ENCODE peak calls at places on chromosomes 7 and 10, in ten cellular contexts. A is LoVo; Q is NCI-H1417; V is stimulated activated CD4-positive, alpha-beta T cell treated with anti-CD3 and anti-CD28 coated beads, Interleukin-2, amount 100 ng/mL, for 48 hours; L is T-cell; X is H4; E is B cell; T is substantia nigra; I is ureter; Z is left colon. G is an unnamed sample.

GRCh38 chr7:27740449-27741086 is 606 bp downstream of the TAX1BP1 start:
- DNase-seq in A (peak), Q (peak), V (peak), L (peak), X (peak), E (peak), T (peak), I (peak), Z (peak), G (peak)

GRCh38 chr10:124458874-124459273 is 2.7 kb upstream of the LHPP start:
- DNase-seq in A (no peak), Q (no peak), V (no peak), L (no peak), X (no peak), E (no peak), T (no peak), I (no peak), Z (no peak), G (no peak)

GRCh38 chr10:76396126-76396525 is 964.7 kb downstream of the LRMDA start:
- DNase-seq in A (no peak), Q (no peak), V (no peak), L (no peak), X (no peak), E (no peak), T (no peak), I (no peak), Z (no peak), G (no peak)

GRCh38 chr7:108605582-108606173 is 36.0 kb downstream of the DNAJB9 start:
- DNase-seq in A (no peak), Q (no peak), V (no peak), L (no peak), X (no peak), E (no peak), T (no peak), I (no peak), Z (no peak), G (no peak)

GRCh38 chr7:31370610-31371009 is 30.1 kb upstream of the NEUROD6 start:
- DNase-seq in A (no peak), Q (no peak), V (no peak), L (no peak), X (no peak), E (no peak), T (no peak), I (no peak), Z (no peak), G (no peak)

GRCh38 chr7:157228864-157229422 is 90.2 kb downstream of the UBE3C start:
- DNase-seq in A (no peak), Q (no peak), V (no peak), L (peak), X (peak), E (no peak), T (no peak), I (no peak), Z (no peak), G (peak)

GRCh38 chr7:54904986-54905385 is 113.8 kb upstream of the EGFR start:
- DNase-seq in A (no peak), Q (no peak), V (no peak), L (no peak), X (no peak), E (no peak), T (no peak), I (no peak), Z (no peak), G (no peak)

GRCh38 chr7:6512892-6513291 is 38.4 kb downstream of the GRID2IP start:
- DNase-seq in A (no peak), Q (no peak), V (no peak), L (no peak), X (no peak), E (peak), T (no peak), I (no peak), Z (no peak), G (no peak)

GRCh38 chr7:127419196-127419595 is 26.7 kb upstream of the ZNF800 start:
- DNase-seq in A (no peak), Q (no peak), V (no peak), L (no peak), X (no peak), E (no peak), T (no peak), I (no peak), Z (no peak), G (no peak)

GRCh38 chr10:112389147-112389822 is 15.4 kb downstream of the ACSL5 start:
- DNase-seq in A (peak), Q (no peak), V (no peak), L (peak), X (peak), E (no peak), T (no peak), I (peak), Z (peak), G (no peak)

GRCh38 chr7:24965831-24966708 is 13.9 kb downstream of the OSBPL3 start:
- DNase-seq in A (peak), Q (no peak), V (peak), L (peak), X (peak), E (peak), T (no peak), I (peak), Z (peak), G (no peak)

GRCh38 chr10:124639206-124639605 is 105.0 kb downstream of the FAM53B start:
- DNase-seq in A (no peak), Q (no peak), V (no peak), L (no peak), X (no peak), E (no peak), T (no peak), I (no peak), Z (no peak), G (no peak)

GRCh38 chr7:19984231-19984632 is 210.8 kb upstream of the TMEM196 start:
- DNase-seq in A (no peak), Q (no peak), V (no peak), L (no peak), X (peak), E (no peak), T (no peak), I (no peak), Z (no peak), G (peak)

GRCh38 chr10:60348982-60349381 is 40.7 kb downstream of the ANK3 start:
- DNase-seq in A (no peak), Q (no peak), V (no peak), L (no peak), X (no peak), E (no peak), T (no peak), I (no peak), Z (no peak), G (no peak)

G was measured in BE2C.